ENCODE peak calls at places on chromosome 5, in four cellular contexts. X, G, S and H are unnamed samples.

GRCh38 chr5:88979244-88979643 is 96.3 kb upstream of the MEF2C start:
- DNase-seq in X (peak; percentile 59), G (no peak), S (no peak), H (peak; percentile 41)

GRCh38 chr5:95284512-95285405 is at the start of gene MCTP1:
- DNase-seq in X (peak; percentile 25), G (no peak), S (no peak), H (peak; percentile 5)

GRCh38 chr5:101977729-101978345 is 318.2 kb downstream of the SLCO4C1 start:
- DNase-seq in X (peak; percentile 52), G (no peak), S (no peak), H (peak; percentile 75)

GRCh38 chr5:153782589-153783238 is 256.0 kb downstream of the FAM114A2 start:
- DNase-seq in X (peak; percentile 80), G (no peak), S (no peak), H (no peak)

GRCh38 chr5:1005362-1005851 is 3.2 kb upstream of the NKD2 start:
- DNase-seq in X (no peak), G (no peak), S (no peak), H (no peak)

GRCh38 chr5:102668220-102668930 is 86.7 kb upstream of the PAM start:
- DNase-seq in X (no peak), G (no peak), S (no peak), H (peak; percentile 71)

GRCh38 chr5:157025093-157025698 is 33.7 kb downstream of the HAVCR1 start:
- DNase-seq in X (no peak), G (no peak), S (no peak), H (no peak)

GRCh38 chr5:173670130-173670591 is 53.7 kb upstream of the BOD1 start:
- DNase-seq in X (peak; percentile 64), G (no peak), S (no peak), H (no peak)

GRCh38 chr5:130136300-130136699 is 232.0 kb downstream of the CHSY3 start:
- DNase-seq in X (peak; percentile 23), G (no peak), S (no peak), H (no peak)

GRCh38 chr5:145981612-145982571 is 45.5 kb downstream of the SH3RF2 start:
- DNase-seq in X (peak; percentile 72), G (no peak), S (no peak), H (peak; percentile 83)

GRCh38 chr5:90982576-90982975 is 400.5 kb downstream of the ARRDC3 start:
- DNase-seq in X (peak; percentile 60), G (no peak), S (no peak), H (no peak)

GRCh38 chr5:103434057-103434456 is 128.5 kb downstream of the NUDT12 start:
- DNase-seq in X (no peak), G (no peak), S (no peak), H (no peak)

GRCh38 chr5:179803651-179804598 is 2.7 kb downstream of the MGAT4B start:
- DNase-seq in X (no peak), G (no peak), S (peak; percentile 65), H (peak; percentile 46)

GRCh38 chr5:87300744-87301143 is 33.1 kb downstream of the RASA1 start:
- DNase-seq in X (peak; percentile 96), G (peak; percentile 58), S (no peak), H (peak; percentile 97)

GRCh38 chr5:114327987-114328386 is 33.9 kb upstream of the KCNN2 start:
- DNase-seq in X (no peak), G (no peak), S (no peak), H (no peak)

GRCh38 chr5:156764149-156764548 is 85.9 kb upstream of the PPP1R2B start:
- DNase-seq in X (peak; percentile 65), G (no peak), S (no peak), H (no peak)

GRCh38 chr5:140318778-140319177 is 15.9 kb upstream of the PFDN1 start:
- DNase-seq in X (no peak), G (no peak), S (no peak), H (no peak)

GRCh38 chr5:76204713-76205112 is 121.5 kb downstream of the SV2C start:
- DNase-seq in X (no peak), G (no peak), S (no peak), H (peak; percentile 45)

GRCh38 chr5:146447734-146448380 is 724 bp downstream of the TCERG1 start:
- DNase-seq in X (peak; percentile 60), G (no peak), S (peak; percentile 57), H (peak; percentile 67)

GRCh38 chr5:139644646-139645494 is 3.3 kb upstream of the CXXC5 start:
- DNase-seq in X (no peak), G (no peak), S (no peak), H (no peak)

GRCh38 chr5:98497391-98497790 is 276.1 kb upstream of the RGMB start:
- DNase-seq in X (peak; percentile 24), G (no peak), S (no peak), H (no peak)

GRCh38 chr5:96629774-96630173 is 32.4 kb upstream of the CAST start:
- DNase-seq in X (peak; percentile 99), G (peak; percentile 76), S (no peak), H (peak; percentile 90)

GRCh38 chr5:168291961-168292782 is 727 bp downstream of the WWC1 start:
- DNase-seq in X (no peak), G (no peak), S (no peak), H (no peak)

GRCh38 chr5:42965934-42966333 is 74.2 kb downstream of the ANXA2R start:
- DNase-seq in X (no peak), G (no peak), S (no peak), H (no peak)

GRCh38 chr5:141841376-141841775 is 36.8 kb downstream of the PCDH1 start:
- DNase-seq in X (no peak), G (no peak), S (no peak), H (no peak)

GRCh38 chr5:177300236-177300880 is 3.2 kb downstream of the RAB24 start:
- DNase-seq in X (peak; percentile 75), G (no peak), S (peak; percentile 85), H (peak; percentile 56)

GRCh38 chr5:11878846-11879245 is 25.4 kb downstream of the CTNND2 start:
- DNase-seq in X (no peak), G (no peak), S (no peak), H (no peak)

GRCh38 chr5:76527685-76528161 is 95.5 kb downstream of the F2RL2 start:
- DNase-seq in X (peak; percentile 91), G (no peak), S (no peak), H (no peak)

GRCh38 chr5:10393491-10393890 is 40.0 kb downstream of the MARCHF6 start:
- DNase-seq in X (peak; percentile 59), G (no peak), S (no peak), H (no peak)

GRCh38 chr5:95841914-95842812 is 19.6 kb upstream of the GLRX start:
- DNase-seq in X (no peak), G (no peak), S (no peak), H (no peak)

GRCh38 chr5:173317852-173318251 is 10.4 kb downstream of the STC2 start:
- DNase-seq in X (no peak), G (no peak), S (no peak), H (no peak)

GRCh38 chr5:41796061-41796460 is 74.2 kb downstream of the OXCT1 start:
- DNase-seq in X (peak; percentile 48), G (no peak), S (no peak), H (no peak)

GRCh38 chr5:82802954-82803353 is 274.2 kb downstream of the TMEM167A start:
- DNase-seq in X (no peak), G (no peak), S (no peak), H (no peak)

GRCh38 chr5:135269224-135269623 is 129.8 kb downstream of the MACROH2A1 start:
- DNase-seq in X (peak; percentile 46), G (no peak), S (no peak), H (no peak)

GRCh38 chr5:31531888-31532710 is at the start of the genes C5orf22 and DROSHA:
- DNase-seq in X (peak; percentile 96), G (peak; percentile 53), S (peak; percentile 96), H (peak; percentile 98)

GRCh38 chr5:31534527-31535046 is 2.5 kb downstream of the C5orf22 start:
- DNase-seq in X (no peak), G (no peak), S (no peak), H (no peak)

GRCh38 chr5:31537856-31538255 is 5.8 kb downstream of the C5orf22 start:
- DNase-seq in X (peak; percentile 24), G (no peak), S (no peak), H (no peak)

GRCh38 chr5:31536873-31537272 is 4.8 kb downstream of the C5orf22 start:
- DNase-seq in X (no peak), G (no peak), S (no peak), H (no peak)

DNA sequence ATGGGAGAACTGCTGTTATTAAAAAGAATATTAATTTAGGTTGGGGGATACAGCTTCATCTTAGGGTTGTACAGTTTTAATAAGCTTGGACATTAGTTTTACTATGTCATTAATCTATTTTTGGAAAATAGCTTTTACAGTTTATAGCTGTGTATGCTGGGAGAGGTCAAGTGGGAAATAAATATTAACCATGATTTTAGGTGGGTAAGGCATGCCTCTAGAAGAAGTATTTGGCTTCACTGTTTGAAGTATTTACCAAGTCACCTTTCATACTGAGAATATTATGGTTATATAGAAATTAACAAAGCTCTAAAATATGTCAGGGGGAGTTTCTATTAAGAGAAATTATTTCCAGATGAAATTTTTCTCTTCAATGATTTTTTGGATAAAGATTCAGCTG is 5.2 kb downstream of the C5orf22 start:
- DNase-seq in X (no peak), G (no peak), S (no peak), H (no peak)
- H3K79me2 ChIP-seq in X (peaks cover 16% of the 10 kb centered on the region), G (peaks cover 22% of the 10 kb centered on the region), S (peaks cover 41% of the 10 kb centered on the region), H (peaks cover 31% of the 10 kb centered on the region)

DNA sequence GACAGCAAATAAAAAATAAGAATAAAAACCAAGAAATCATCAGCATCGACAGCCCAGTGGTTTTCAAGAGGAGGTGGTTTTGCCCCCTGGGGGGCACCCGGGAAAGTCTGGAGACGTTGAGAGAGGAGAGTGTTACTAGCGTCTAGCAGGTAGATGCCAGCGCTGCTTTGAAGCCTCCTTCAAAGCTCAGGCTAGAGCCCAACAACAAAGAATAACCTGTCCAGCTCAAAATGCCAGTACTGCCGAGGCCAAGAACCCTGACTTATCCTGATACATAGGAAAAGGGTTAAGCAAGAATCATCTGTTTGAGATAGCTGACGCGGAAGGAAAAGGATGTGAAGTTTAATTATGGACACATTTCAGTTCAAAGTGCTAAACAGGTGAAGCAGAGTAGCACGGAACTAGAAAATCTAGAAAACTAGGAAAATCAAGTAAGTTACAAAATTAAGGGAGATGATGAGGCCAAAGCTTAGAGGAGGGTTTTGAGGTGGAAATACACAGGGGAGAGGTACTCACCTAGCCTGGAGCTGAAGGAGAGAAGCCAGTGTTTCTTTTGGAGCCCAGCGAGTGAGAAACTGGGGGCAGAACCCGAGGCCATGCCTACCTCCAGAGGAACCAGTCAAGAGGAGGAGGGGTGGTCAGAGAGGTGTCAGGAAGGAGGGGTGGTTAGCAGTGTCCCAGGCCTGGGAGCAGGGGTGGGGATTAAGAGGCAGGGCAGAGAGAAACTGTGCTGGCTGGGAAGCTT is 121.0 kb upstream of the RETREG1 start:
- DNase-seq in X (no peak), G (no peak), S (no peak), H (no peak)
- H3K4me2 ChIP-seq in X (no peak overlapping the region), G (no peak overlapping the region), S (no peak overlapping the region), H (no peak overlapping the region)

GRCh38 chr5:8825161-8825757 is 720.6 kb downstream of the SEMA5A start:
- DNase-seq in X (peak; percentile 31), G (peak; percentile 17), S (no peak), H (peak; percentile 72)
- TF ChIP-seq EZH2 in X (no peak), G (no peak), S (no peak), H (no peak)

GRCh38 chr5:127695336-127695735 is 7.9 kb upstream of the CCDC192 start:
- DNase-seq in X (no peak), G (no peak), S (no peak), H (no peak)

GRCh38 chr5:127694518-127695171 is 8.5 kb upstream of the CCDC192 start:
- DNase-seq in X (no peak), G (no peak), S (no peak), H (no peak)

GRCh38 chr5:127699416-127699815 is 3.8 kb upstream of the CCDC192 start:
- DNase-seq in X (peak; percentile 6), G (no peak), S (no peak), H (no peak)

GRCh38 chr5:127697894-127698600 is 5.1 kb upstream of the CCDC192 start:
- DNase-seq in X (peak; percentile 90), G (peak; percentile 0), S (no peak), H (peak; percentile 70)

GRCh38 chr5:127696688-127697087 is 6.5 kb upstream of the CCDC192 start:
- DNase-seq in X (peak; percentile 87), G (no peak), S (no peak), H (peak; percentile 5)
- H3K79me2 ChIP-seq in X (no peaks in the 10 kb centered on the region), G (no peaks in the 10 kb centered on the region), S (no peaks in the 10 kb centered on the region), H (no peaks in the 10 kb centered on the region)